ENCODE peak calls at places on chromosomes 12 and 14, in six cellular contexts. F is pancreas; A is CD8-positive, alpha-beta memory T cell; E is psoas muscle; W is A549; S is HCT116. J is an unnamed sample.

GRCh38 chr14:86838363-86838762 is 1154.6 kb downstream of the GALC start:
- DNase-seq in F (no peak), A (no peak), E (no peak), S (no peak), W (no peak), J (no peak)

GRCh38 chr12:6039894-6040601 is 84.4 kb downstream of the VWF start:
- DNase-seq in W (peak; percentile 72), S (peak; percentile 57), A (peak; percentile 52), E (peak; percentile 41), F (peak; percentile 39), J (peak; percentile 63)

GRCh38 chr12:7612851-7613250 is 52.9 kb downstream of the APOBEC1 start:
- DNase-seq in E (no peak), W (no peak), A (no peak), S (no peak), F (no peak), J (no peak)

GRCh38 chr12:67043771-67044170 is 225.4 kb upstream of the CAND1 start:
- DNase-seq in W (no peak), S (no peak), E (no peak), A (no peak), F (no peak), J (no peak)

GRCh38 chr12:91142184-91142583 is 30.9 kb upstream of the LUM start:
- DNase-seq in W (no peak), E (no peak), F (no peak), A (no peak), S (no peak), J (no peak)

GRCh38 chr14:30751646-30752416 is 122.5 kb upstream of the COCH start:
- DNase-seq in A (peak; percentile 8), F (no peak), W (no peak), E (no peak), S (no peak), J (no peak)

GRCh38 chr14:87351007-87351406 is 642.0 kb downstream of the GALC start:
- DNase-seq in W (no peak), A (no peak), E (no peak), S (no peak), F (no peak), J (no peak)

GRCh38 chr12:120847392-120848157 is 56.6 kb downstream of the SPPL3 start:
- DNase-seq in W (no peak), A (no peak), E (no peak), F (no peak), S (peak; percentile 23), J (no peak)

GRCh38 chr14:60515696-60516284 is 6.8 kb downstream of the SIX6 start:
- DNase-seq in S (no peak), A (no peak), F (no peak), E (no peak), W (no peak), J (no peak)

GRCh38 chr12:104886418-104887401 is 71.4 kb downstream of the SLC41A2 start:
- DNase-seq in A (no peak), E (no peak), S (peak; percentile 15), W (no peak), F (no peak), J (peak; percentile 9)

GRCh38 chr14:28300356-28300755 is 466.2 kb upstream of the FOXG1 start:
- DNase-seq in E (no peak), W (no peak), A (no peak), F (no peak), S (no peak), J (no peak)

GRCh38 chr12:48183091-48183875 is at the start of gene CCDC184:
- DNase-seq in F (peak; percentile 44), A (peak; percentile 84), W (peak; percentile 83), S (peak; percentile 57), E (peak; percentile 48), J (peak; percentile 34)

GRCh38 chr12:6336079-6336858 is 5.6 kb downstream of the TNFRSF1A start:
- DNase-seq in W (peak; percentile 99), E (peak; percentile 96), S (peak; percentile 96), A (peak; percentile 49), F (peak; percentile 95), J (peak; percentile 97)

GRCh38 chr12:124445826-124446225 is 121.6 kb downstream of the NCOR2 start:
- DNase-seq in W (no peak), S (no peak), A (no peak), E (no peak), F (no peak), J (no peak)

GRCh38 chr12:124443929-124444712 is 123.3 kb downstream of the NCOR2 start:
- DNase-seq in W (no peak), A (no peak), S (no peak), E (no peak), F (no peak), J (no peak)

GRCh38 chr12:124442772-124443445 is 124.5 kb downstream of the NCOR2 start:
- DNase-seq in A (no peak), W (no peak), F (no peak), S (no peak), E (peak; percentile 47), J (no peak)

GRCh38 chr12:124446364-124446763 is 121.0 kb downstream of the NCOR2 start:
- DNase-seq in A (no peak), S (no peak), W (no peak), F (no peak), E (no peak), J (no peak)

GRCh38 chr12:124445121-124445718 is 122.2 kb downstream of the NCOR2 start:
- DNase-seq in E (no peak), F (no peak), W (no peak), A (no peak), S (no peak), J (no peak)
- H3K27ac ChIP-seq in E (no peak overlapping the region), F (no peak overlapping the region), W (no peak overlapping the region), A (no peak overlapping the region), S (no peak overlapping the region), J (peak overlapping the region; percentile 90)

DNA sequence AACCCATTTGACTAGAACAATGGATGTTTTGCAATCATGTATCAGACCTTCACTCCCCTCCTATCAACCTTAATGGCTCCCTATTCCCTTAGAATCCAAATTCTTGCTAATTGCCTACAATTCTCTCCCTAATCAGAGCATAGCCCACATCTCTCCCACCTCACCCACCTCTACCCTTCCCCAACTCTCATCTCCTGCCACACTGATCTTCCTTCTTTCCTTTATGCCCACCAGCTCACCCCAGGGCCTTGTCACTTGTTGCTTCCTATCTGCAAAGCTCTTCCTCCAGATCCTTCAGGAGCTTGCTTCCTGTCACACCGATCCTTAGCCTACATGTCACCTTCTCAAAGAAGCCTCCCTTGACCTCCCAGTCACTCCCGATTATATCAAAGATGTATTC is 177.8 kb downstream of the KSR2 start:
- DNase-seq in W (no peak), E (no peak), F (no peak), A (no peak), S (no peak), J (no peak)
- H3K27ac ChIP-seq in W (no peak overlapping the region), E (no peak overlapping the region), F (no peak overlapping the region), A (no peak overlapping the region), S (no peak overlapping the region), J (no peak overlapping the region)

DNA sequence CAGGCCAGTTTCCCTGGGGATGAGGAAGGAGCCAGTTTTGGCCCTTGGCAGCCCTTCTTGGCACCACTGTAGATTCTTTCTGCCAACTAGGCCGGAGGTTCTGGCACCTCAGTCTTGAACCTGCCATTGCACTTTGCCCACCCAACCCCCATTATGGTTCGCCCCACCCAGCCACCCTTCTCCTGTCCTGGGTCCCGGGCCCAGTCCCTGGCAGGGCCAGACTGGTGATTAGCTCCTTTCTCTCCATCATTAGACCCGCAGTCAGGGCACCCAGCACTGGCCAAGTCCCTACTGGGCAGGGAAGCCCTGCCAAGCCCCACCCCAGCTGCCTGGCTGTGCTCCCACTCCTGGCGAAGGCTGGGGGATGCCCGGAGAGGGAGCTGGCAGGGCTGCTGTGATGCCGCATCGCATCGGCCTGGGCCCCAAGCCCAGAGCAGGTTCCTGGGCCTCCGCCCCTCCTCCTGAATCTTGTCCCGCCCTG is 9.7 kb downstream of the FAM222A start:
- DNase-seq in E (peak; percentile 66), S (no peak), A (no peak), W (no peak), F (peak; percentile 74), J (no peak)
- H3K27ac ChIP-seq in E (peak overlapping the region; percentile 82), S (no peak overlapping the region), A (no peak overlapping the region), W (no peak overlapping the region), F (peak overlapping the region; percentile 17), J (peak overlapping the region; percentile 10)

GRCh38 chr12:109115404-109115757 is 1.0 kb upstream of the ACACB start:
- DNase-seq in E (no peak), S (no peak), A (no peak), F (no peak), W (no peak), J (no peak)
- H3K27ac ChIP-seq in E (peak overlapping the region; percentile 97), S (no peak overlapping the region), A (no peak overlapping the region), F (peak overlapping the region; percentile 84), W (no peak overlapping the region), J (no peak overlapping the region)

GRCh38 chr12:27002141-27002540 is 12.0 kb downstream of the TM7SF3 start:
- DNase-seq in A (no peak), S (no peak), W (no peak), E (no peak), F (no peak), J (no peak)

GRCh38 chr12:27001663-27002062 is 12.5 kb downstream of the TM7SF3 start:
- DNase-seq in A (no peak), W (no peak), S (no peak), F (no peak), E (no peak), J (no peak)

GRCh38 chr12:27005495-27005894 is 8.7 kb downstream of the TM7SF3 start:
- DNase-seq in E (no peak), S (no peak), A (no peak), F (no peak), W (no peak), J (no peak)

GRCh38 chr12:27003421-27004311 is 10.5 kb downstream of the TM7SF3 start:
- DNase-seq in A (no peak), E (no peak), S (no peak), F (no peak), W (no peak), J (no peak)

DNA sequence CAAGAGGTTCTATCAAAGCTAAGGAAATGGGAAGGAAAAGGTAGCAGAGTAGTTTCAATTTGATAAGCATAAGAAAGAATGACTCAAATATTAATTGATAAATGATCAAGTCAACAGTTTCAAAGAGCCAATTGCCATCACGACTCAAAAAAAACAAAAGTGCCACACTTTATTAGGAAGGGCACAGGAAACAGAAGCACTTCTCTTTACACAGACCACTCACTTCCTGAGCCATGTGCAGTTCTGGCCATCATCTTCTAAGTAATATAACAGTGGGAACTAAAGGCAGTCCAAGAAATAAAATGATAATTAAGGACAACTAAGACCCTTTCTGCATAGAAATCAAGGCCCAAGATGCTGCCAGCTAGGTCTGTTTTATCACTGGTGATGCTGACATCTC is 13.2 kb downstream of the TM7SF3 start:
- DNase-seq in S (no peak), W (no peak), A (no peak), E (no peak), F (no peak), J (no peak)
- H3K27ac ChIP-seq in S (no peak overlapping the region), W (no peak overlapping the region), A (no peak overlapping the region), E (no peak overlapping the region), F (no peak overlapping the region), J (no peak overlapping the region)

GRCh38 chr14:79758985-79759384 is 452.3 kb downstream of the DIO2 start:
- DNase-seq in E (no peak), F (no peak), W (no peak), A (no peak), S (no peak), J (no peak)
- H3K27ac ChIP-seq in E (no peak overlapping the region), F (no peak overlapping the region), W (no peak overlapping the region), A (no peak overlapping the region), S (no peak overlapping the region), J (no peak overlapping the region)